ENCODE peak calls at places on chromosome 17, in seven cellular contexts. T is IMR-90, O is H1, V is mesenchymal stem cell, I is mesendoderm, P is neuronal stem cell, H is H9. X is an unnamed sample. For H3K79me1, the result is how much of the 10 kb centered on the place peaks cover.

GRCh38 chr17:69342896-69343644 is 16.1 kb upstream of the ABCA5 start:
- DNase-seq in V (no peak), O (no peak), T (no peak), H (no peak), I (no peak), P (no peak), X (no peak)

GRCh38 chr17:73976676-73977521 is 226.6 kb upstream of the RPL38 start:
- DNase-seq in O (no peak), I (peak), H (no peak), P (no peak), V (no peak), T (no peak), X (no peak)

GRCh38 chr17:27218719-27219488 is 75.0 kb upstream of the WSB1 start:
- DNase-seq in O (no peak), V (no peak), I (no peak), H (no peak), P (no peak), T (no peak), X (no peak)

GRCh38 chr17:67469208-67469980 is 92.3 kb downstream of the PITPNC1 start:
- DNase-seq in V (no peak), P (no peak), I (no peak), T (peak), O (no peak), H (peak), X (peak)

GRCh38 chr17:82281502-82282238 is 8.2 kb upstream of the CSNK1D start:
- DNase-seq in I (no peak), V (no peak), T (peak), H (no peak), P (no peak), O (no peak), X (no peak)

GRCh38 chr17:77470800-77471733 is 330.3 kb downstream of the SEC14L1 start:
- DNase-seq in I (peak), O (no peak), V (peak), T (peak), H (peak), P (no peak), X (no peak)

GRCh38 chr17:81713004-81713555 is 996 bp downstream of the SLC25A10 start:
- DNase-seq in V (no peak), T (no peak), H (no peak), P (no peak), I (no peak), O (no peak), X (no peak)

GRCh38 chr17:1498233-1498632 is 5.7 kb upstream of the MYO1C start:
- DNase-seq in P (no peak), T (no peak), O (no peak), V (peak), H (no peak), I (no peak), X (no peak)

GRCh38 chr17:63774982-63775290 is 966 bp downstream of the DDX42 start:
- DNase-seq in I (peak), H (no peak), P (no peak), T (peak), V (peak), O (no peak), X (no peak)

GRCh38 chr17:42016411-42016831 is 818 bp downstream of the DNAJC7 start:
- DNase-seq in V (peak), I (no peak), H (no peak), T (peak), P (no peak), O (no peak), X (no peak)

GRCh38 chr17:55161935-55162555 is 102.7 kb upstream of the HLF start:
- DNase-seq in T (peak), P (no peak), H (no peak), V (peak), I (peak), O (no peak), X (peak)

GRCh38 chr17:66507982-66508760 is 205.8 kb downstream of the PRKCA start:
- DNase-seq in V (no peak), O (no peak), P (no peak), H (no peak), T (no peak), I (no peak), X (no peak)

GRCh38 chr17:67375761-67376160 is 1.3 kb upstream of the PITPNC1 start:
- DNase-seq in V (no peak), P (no peak), T (no peak), H (no peak), I (no peak), O (no peak), X (no peak)

GRCh38 chr17:60065867-60066266 is 12.9 kb downstream of the HEATR6 start:
- DNase-seq in T (no peak), H (no peak), O (no peak), V (no peak), P (no peak), I (no peak), X (no peak)

GRCh38 chr17:64277831-64278562 is 14.9 kb upstream of the TEX2 start:
- DNase-seq in V (peak), O (no peak), I (no peak), T (peak), H (no peak), P (no peak), X (no peak)

GRCh38 chr17:55237268-55237667 is 27.5 kb upstream of the HLF start:
- DNase-seq in I (no peak), O (no peak), T (no peak), H (no peak), V (no peak), P (no peak), X (no peak)

GRCh38 chr17:76480676-76481075 is 13.3 kb downstream of the AANAT start:
- DNase-seq in I (no peak), O (no peak), P (peak), V (no peak), T (no peak), H (no peak), X (no peak)

GRCh38 chr17:59234631-59235030 is 14.3 kb downstream of the GDPD1 start:
- DNase-seq in P (no peak), V (no peak), O (no peak), I (no peak), H (no peak), T (no peak), X (no peak)

GRCh38 chr17:64969046-64969501 is 49.8 kb upstream of the LRRC37A3 start:
- DNase-seq in V (peak), O (no peak), H (no peak), T (no peak), P (no peak), I (no peak), X (no peak)

GRCh38 chr17:11245187-11245586 is 4.2 kb downstream of the SHISA6 start:
- DNase-seq in V (no peak), H (no peak), P (no peak), T (no peak), I (no peak), O (no peak), X (no peak)
- H3K79me1 ChIP-seq in V (under half), H (under half), P (under half), T (under half), I (under half), O (under half), X (under half)

DNA sequence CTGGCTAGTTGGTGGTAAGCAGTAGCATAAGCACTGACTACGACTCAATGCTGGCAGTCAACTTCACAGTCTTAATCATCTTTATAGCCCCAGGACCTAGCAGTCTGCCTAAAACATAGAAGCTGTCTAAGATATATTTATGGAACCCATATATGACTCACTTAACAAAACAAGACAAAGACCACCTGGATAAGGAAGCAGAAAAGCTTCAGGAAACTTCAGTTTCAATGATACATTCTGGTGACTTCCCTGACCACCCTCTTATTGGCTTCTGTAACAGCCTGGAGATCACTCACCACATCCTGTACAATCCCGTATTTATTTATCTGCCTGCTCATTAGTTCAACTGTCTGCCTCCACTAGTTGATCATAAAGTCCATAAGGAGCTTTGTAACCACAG is 95.5 kb downstream of the PMP22 start:
- DNase-seq in I (no peak), P (no peak), V (peak), H (no peak), O (no peak), T (peak), X (no peak)
- H2BK5ac ChIP-seq in I (no peak), P (no peak), V (no peak), H (no peak), O (no peak), T (no peak), X (no peak)

GRCh38 chr17:6775871-6776405 is at the start of gene FBXO39:
- DNase-seq in H (peak), P (peak), V (no peak), T (no peak), O (peak), I (no peak), X (no peak)
- H3K79me1 ChIP-seq in H (under half), P (under half), V (under half), T (under half), O (under half), I (under half), X (under half)

DNA sequence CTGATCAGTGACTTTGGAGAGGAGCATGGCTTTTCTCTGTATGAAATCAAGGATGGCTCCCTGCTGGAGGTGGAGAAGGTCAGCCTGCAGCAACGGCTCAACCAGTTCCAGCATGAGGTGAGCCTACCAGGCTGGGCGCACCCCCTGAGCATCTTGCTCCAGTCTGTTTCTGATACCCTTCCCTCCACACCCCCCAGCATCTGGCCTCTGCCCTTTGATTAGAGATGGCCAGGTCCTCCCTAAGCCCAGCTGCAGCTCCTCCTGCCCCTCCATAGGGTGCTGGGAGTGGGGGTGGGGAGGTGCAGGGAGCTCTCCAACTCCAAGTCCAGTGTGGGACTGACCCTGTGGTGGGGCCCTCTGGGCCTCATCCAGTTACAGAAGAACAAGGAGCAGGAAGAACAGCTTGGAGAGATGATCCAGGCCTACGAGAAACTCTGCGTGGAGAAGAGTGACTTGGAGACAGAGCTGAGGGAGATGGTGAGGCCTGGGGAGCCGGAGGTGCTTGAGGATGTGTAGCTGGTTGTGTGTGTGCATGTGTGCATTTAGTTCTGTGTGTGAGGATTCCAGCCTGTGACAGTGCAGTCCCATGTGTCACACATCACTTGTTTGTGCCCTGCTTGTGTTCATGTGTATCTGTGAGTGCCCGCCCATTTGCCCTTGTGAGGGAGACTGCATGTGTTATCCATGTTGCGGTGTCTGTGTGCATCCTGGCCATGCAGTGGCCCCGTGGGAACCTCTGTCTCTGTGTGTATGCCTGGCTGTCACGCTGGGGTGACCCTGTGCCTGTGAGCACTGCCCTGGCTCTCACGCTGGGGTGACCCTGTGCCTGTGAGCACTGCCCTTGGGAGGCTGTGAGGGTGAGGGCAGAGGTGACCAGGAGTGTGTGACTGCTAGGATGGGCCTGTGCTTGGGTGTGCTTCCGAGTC is 3.0 kb downstream of the TBKBP1 start:
- DNase-seq in V (no peak), H (peak), O (no peak), I (no peak), T (no peak), P (no peak), X (no peak)
- H2BK5ac ChIP-seq in V (no peak), H (no peak), O (peak), I (no peak), T (no peak), P (no peak), X (no peak)

DNA sequence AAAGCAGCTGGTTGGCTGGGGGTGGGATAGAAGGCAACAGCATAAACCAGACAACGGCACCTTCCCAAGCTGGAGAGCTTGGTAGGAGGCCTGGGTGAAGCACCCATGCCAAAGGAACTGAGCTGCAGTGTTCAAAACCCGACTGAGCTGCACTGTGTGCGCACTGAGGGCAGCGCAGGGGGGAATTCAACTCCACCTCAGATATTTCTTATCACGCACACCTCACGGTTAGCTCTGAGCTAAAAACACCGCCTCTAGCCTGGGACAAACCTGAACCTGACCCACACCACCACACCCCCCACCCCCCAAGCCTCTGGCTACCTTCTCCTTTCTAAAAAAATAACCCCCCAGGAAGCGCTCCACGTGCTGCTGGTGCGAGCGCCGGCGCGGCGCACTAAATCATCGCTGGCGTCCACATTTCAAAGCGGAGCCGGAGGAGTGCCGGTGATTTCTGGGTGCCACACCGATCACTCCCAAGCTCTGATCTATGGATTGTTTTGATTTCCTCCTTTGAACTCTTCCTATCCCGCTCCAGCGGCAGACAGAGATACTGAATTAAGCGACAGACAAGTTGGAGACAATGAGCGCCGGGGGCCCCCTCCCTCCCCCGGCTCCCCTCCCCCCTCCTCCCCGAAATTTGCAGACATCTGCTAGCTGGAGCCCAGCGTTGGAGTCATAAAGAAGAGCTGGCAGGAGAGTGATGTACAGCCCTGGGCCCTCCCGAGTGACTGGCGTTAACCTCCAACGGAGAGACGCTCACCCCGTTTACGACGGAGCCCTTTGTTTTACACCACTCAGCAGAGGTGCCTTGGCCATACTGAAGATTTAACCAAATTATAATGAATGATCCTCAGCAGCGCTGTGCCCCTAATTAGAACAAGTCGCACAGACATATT is 85.0 kb downstream of the NOG start:
- DNase-seq in T (no peak), O (peak), I (peak), V (peak), P (peak), H (peak), X (no peak)
- H3K79me1 ChIP-seq in T (under half), O (under half), I (under half), V (under half), P (under half), H (under half), X (under half)

DNA sequence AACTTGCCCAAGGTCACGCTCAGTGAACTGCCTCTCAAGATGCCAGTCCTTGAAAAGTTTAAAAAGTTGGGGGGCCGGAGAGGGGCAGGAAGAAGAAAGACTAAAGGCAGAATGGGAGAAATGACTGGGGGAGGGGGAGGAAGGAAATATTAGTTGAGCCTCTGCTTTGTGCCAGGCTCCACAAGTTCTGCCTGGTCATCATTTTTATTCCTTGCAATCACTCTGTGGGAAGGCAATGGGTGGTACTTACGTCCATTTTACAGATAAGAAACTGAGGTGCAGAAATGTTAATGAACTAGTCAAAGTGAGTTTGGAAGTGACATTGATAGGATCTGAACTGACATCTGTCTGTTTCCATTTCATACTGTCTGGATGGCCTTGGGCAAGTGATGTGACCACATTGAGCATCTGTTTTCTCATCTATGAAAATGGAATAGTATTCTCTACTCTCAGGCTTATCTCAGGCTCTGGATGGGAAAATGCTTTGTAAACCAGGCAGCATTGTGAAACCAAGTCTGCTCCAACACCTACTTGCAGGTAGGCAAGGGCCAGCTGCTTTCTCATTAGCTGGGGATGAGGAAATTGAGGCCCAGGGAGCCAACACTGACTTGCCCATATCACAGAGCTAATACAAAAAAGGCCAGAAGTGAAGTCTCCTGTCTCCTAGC is 19.2 kb downstream of the ASIC2 start:
- DNase-seq in P (no peak), O (no peak), T (no peak), V (no peak), I (no peak), H (no peak), X (peak)
- H2BK5ac ChIP-seq in P (no peak), O (no peak), T (no peak), V (no peak), I (no peak), H (no peak), X (no peak)

GRCh38 chr17:79469646-79470045 is 141.2 kb downstream of the RBFOX3 start:
- DNase-seq in T (no peak), P (no peak), V (no peak), I (no peak), H (no peak), O (no peak), X (no peak)

GRCh38 chr17:79478051-79478461 is 132.8 kb downstream of the RBFOX3 start:
- DNase-seq in P (no peak), O (no peak), I (no peak), H (no peak), V (no peak), T (no peak), X (peak)

GRCh38 chr17:79476074-79476473 is 134.8 kb downstream of the RBFOX3 start:
- DNase-seq in T (no peak), H (peak), O (no peak), P (peak), I (peak), V (no peak), X (no peak)

GRCh38 chr17:79473111-79473835 is 137.6 kb downstream of the RBFOX3 start:
- DNase-seq in P (no peak), T (no peak), I (no peak), V (no peak), H (no peak), O (no peak), X (no peak)

GRCh38 chr17:79473836-79474204 is 137.0 kb downstream of the RBFOX3 start:
- DNase-seq in I (no peak), T (no peak), V (no peak), P (no peak), O (no peak), H (no peak), X (no peak)
- H3K79me1 ChIP-seq in I (under half), T (under half), V (under half), P (under half), O (under half), H (under half), X (under half)

GRCh38 chr17:75099881-75100595 is 9.7 kb upstream of the ARMC7 start:
- DNase-seq in I (no peak), P (no peak), O (no peak), H (no peak), V (no peak), T (no peak), X (no peak)
- H2BK5ac ChIP-seq in I (no peak), P (peak), O (no peak), H (no peak), V (no peak), T (no peak), X (no peak)